ENCODE peak calls at places on chromosome 5, in eight cellular contexts. F is GM23248, N is retina, E is activated T-helper 1 cell treated with Interleukin-2 at 50 U/mL for 16 hours, X is Calu3, A is T-helper 2 cell, K is astrocyte of the cerebellum, B is substantia nigra. U is an unnamed sample.

GRCh38 chr5:177087707-177088005 is 941 bp downstream of the FGFR4 start:
- DNase-seq in F (no peak), N (no peak), E (no peak), X (no peak), A (no peak), K (no peak), B (no peak), U (no peak)

GRCh38 chr5:5483880-5484595 is 61.6 kb downstream of the ICE1 start:
- DNase-seq in F (peak), N (no peak), E (no peak), X (no peak), A (no peak), K (no peak), B (no peak), U (peak)

GRCh38 chr5:162268694-162269481 is 201.3 kb downstream of the GABRG2 start:
- DNase-seq in F (no peak), N (no peak), E (no peak), X (no peak), A (no peak), K (no peak), B (no peak), U (no peak)

GRCh38 chr5:16791036-16791705 is 144.9 kb downstream of the MYO10 start:
- DNase-seq in F (peak), N (peak), E (no peak), X (peak), A (no peak), K (peak), B (no peak), U (peak)

GRCh38 chr5:9059920-9060691 is 485.8 kb downstream of the SEMA5A start:
- DNase-seq in F (peak), N (no peak), E (no peak), X (no peak), A (no peak), K (peak), B (no peak), U (peak)

GRCh38 chr5:141846031-141846430 is 32.2 kb downstream of the PCDH1 start:
- DNase-seq in F (peak), N (peak), E (no peak), X (no peak), A (no peak), K (no peak), B (peak), U (peak)

GRCh38 chr5:38370341-38371100 is 112.2 kb downstream of the EGFLAM start:
- DNase-seq in F (no peak), N (no peak), E (no peak), X (no peak), A (no peak), K (no peak), B (no peak), U (no peak)

GRCh38 chr5:66666778-66667177 is 70.6 kb downstream of the MAST4 start:
- DNase-seq in F (no peak), N (no peak), E (no peak), X (peak), A (no peak), K (no peak), B (no peak), U (no peak)

GRCh38 chr5:124234022-124234899 is 512.2 kb downstream of the ZNF608 start:
- DNase-seq in F (no peak), N (no peak), E (no peak), X (no peak), A (no peak), K (no peak), B (no peak), U (peak)

GRCh38 chr5:33490071-33490665 is 49.4 kb downstream of the TARS1 start:
- DNase-seq in F (no peak), N (no peak), E (no peak), X (no peak), A (no peak), K (no peak), B (no peak), U (no peak)

GRCh38 chr5:150163547-150164059 is 3.0 kb upstream of the CDX1 start:
- DNase-seq in F (peak), N (no peak), E (no peak), X (no peak), A (no peak), K (no peak), B (no peak), U (no peak)

GRCh38 chr5:55231476-55232193 is 1.8 kb downstream of the CCNO start:
- DNase-seq in F (peak), N (peak), E (no peak), X (peak), A (no peak), K (no peak), B (no peak), U (no peak)

GRCh38 chr5:148384389-148384756 is 615 bp downstream of the FBXO38 start:
- DNase-seq in F (peak), N (no peak), E (no peak), X (peak), A (no peak), K (no peak), B (no peak), U (no peak)

U was measured in fibroblast of pulmonary artery.